ENCODE peak calls at places on chromosome 13, in four cellular contexts. J is IMR-90, T is neuronal stem cell, F is mesenchymal stem cell. U is an unnamed sample.

GRCh38 chr13:59946924-59947323 is 216.8 kb downstream of the DIAPH3 start:
- DNase-seq in J (peak; percentile 3), T (no peak), F (peak; percentile 26), U (no peak)

GRCh38 chr13:112446867-112447266 is 70.7 kb downstream of the SPACA7 start:
- DNase-seq in T (no peak), F (no peak), J (no peak), U (peak; percentile 21)

GRCh38 chr13:113726961-113727411 is 32.0 kb upstream of the TMEM255B start:
- DNase-seq in J (peak; percentile 31), T (no peak), F (no peak), U (no peak)

GRCh38 chr13:26718146-26718545 is 42.4 kb downstream of the GPR12 start:
- DNase-seq in J (no peak), T (no peak), F (no peak), U (no peak)

GRCh38 chr13:69108486-69108885 is 999.1 kb upstream of the ATXN8OS start:
- DNase-seq in F (no peak), T (no peak), J (no peak), U (no peak)

GRCh38 chr13:39597828-39598227 is 5.2 kb downstream of the LHFPL6 start:
- DNase-seq in F (no peak), T (no peak), J (peak; percentile 59), U (no peak)

GRCh38 chr13:111005364-111005763 is 90.5 kb upstream of the ANKRD10 start:
- DNase-seq in T (no peak), F (peak; percentile 3), J (peak; percentile 67), U (no peak)

GRCh38 chr13:39930060-39930459 is 274.6 kb downstream of the COG6 start:
- DNase-seq in F (no peak), T (no peak), J (no peak), U (no peak)

GRCh38 chr13:54241719-54242118 is 1213.1 kb downstream of the OLFM4 start:
- DNase-seq in T (no peak), J (no peak), F (no peak), U (no peak)

GRCh38 chr13:93776936-93777335 is 550.3 kb downstream of the GPC6 start:
- DNase-seq in F (no peak), J (peak; percentile 49), T (no peak), U (no peak)

GRCh38 chr13:25738342-25738771 is 313.5 kb downstream of the SHISA2 start:
- DNase-seq in J (no peak), F (no peak), T (no peak), U (no peak)

GRCh38 chr13:84097148-84097547 is 214.9 kb upstream of the SLITRK1 start:
- DNase-seq in T (no peak), F (no peak), J (no peak), U (no peak)

GRCh38 chr13:50484472-50485113 is 358.9 kb downstream of the DLEU7 start:
- DNase-seq in F (no peak), T (no peak), J (no peak), U (no peak)

GRCh38 chr13:109345433-109345941 is 440.9 kb downstream of the IRS2 start:
- DNase-seq in J (peak; percentile 77), T (no peak), F (peak; percentile 50), U (no peak)

GRCh38 chr13:24187185-24187584 is 26.7 kb downstream of the SPATA13 start:
- DNase-seq in J (peak; percentile 64), F (peak; percentile 62), T (no peak), U (no peak)

GRCh38 chr13:106629068-106629712 is 61.3 kb upstream of the ARGLU1 start:
- DNase-seq in J (no peak), F (peak; percentile 5), T (no peak), U (no peak)

GRCh38 chr13:68905186-68905585 is 1202.4 kb upstream of the ATXN8OS start:
- DNase-seq in F (no peak), T (no peak), J (no peak), U (no peak)

GRCh38 chr13:113903361-113903760 is 39.5 kb upstream of the GAS6 start:
- DNase-seq in J (peak; percentile 78), F (no peak), T (no peak), U (no peak)

GRCh38 chr13:93004919-93005318 is 221.7 kb upstream of the GPC6 start:
- DNase-seq in J (peak; percentile 13), F (no peak), T (no peak), U (peak; percentile 41)

GRCh38 chr13:97067342-97067895 is 73.1 kb upstream of the OXGR1 start:
- DNase-seq in F (peak; percentile 33), J (no peak), T (no peak), U (no peak)

GRCh38 chr13:24511019-24511823 is 1.4 kb downstream of the PARP4 start:
- DNase-seq in T (no peak), J (peak; percentile 91), F (peak; percentile 97), U (peak; percentile 38)

GRCh38 chr13:99421758-99422555 is 79.3 kb upstream of the TM9SF2 start:
- DNase-seq in F (no peak), T (no peak), J (no peak), U (no peak)

GRCh38 chr13:47170971-47171370 is 274.1 kb upstream of the HTR2A start:
- DNase-seq in T (no peak), F (peak; percentile 30), J (no peak), U (no peak)

GRCh38 chr13:85709721-85710120 is 89.5 kb downstream of the SLITRK6 start:
- DNase-seq in F (no peak), J (no peak), T (no peak), U (no peak)

GRCh38 chr13:32309812-32310706 is 5.1 kb downstream of the ZAR1L start:
- DNase-seq in J (peak; percentile 72), T (peak; percentile 41), F (peak; percentile 65), U (peak; percentile 32)

GRCh38 chr13:113972451-113973217 is 1.2 kb downstream of the C13orf46 start:
- DNase-seq in F (no peak), T (no peak), J (peak; percentile 28), U (no peak)

GRCh38 chr13:99995503-99996176 is 14.1 kb downstream of the ZIC2 start:
- DNase-seq in F (peak; percentile 48), J (no peak), T (peak; percentile 61), U (no peak)

GRCh38 chr13:43397110-43397509 is 373.7 kb downstream of the DNAJC15 start:
- DNase-seq in J (peak; percentile 68), T (no peak), F (peak; percentile 24), U (no peak)

GRCh38 chr13:44396963-44397580 is 23.4 kb downstream of the SERP2 start:
- DNase-seq in J (peak; percentile 26), F (peak; percentile 91), T (peak; percentile 78), U (no peak)

GRCh38 chr13:75153386-75153785 is 328.6 kb downstream of the TBC1D4 start:
- DNase-seq in T (no peak), F (no peak), J (no peak), U (no peak)

GRCh38 chr13:75145926-75146325 is 336.0 kb downstream of the TBC1D4 start:
- DNase-seq in F (no peak), T (no peak), J (no peak), U (no peak)

GRCh38 chr13:75153834-75154233 is 328.1 kb downstream of the TBC1D4 start:
- DNase-seq in T (no peak), J (no peak), F (peak; percentile 22), U (no peak)

GRCh38 chr13:75151081-75151643 is 330.8 kb downstream of the TBC1D4 start:
- DNase-seq in F (peak; percentile 66), J (peak; percentile 52), T (no peak), U (no peak)

DNA sequence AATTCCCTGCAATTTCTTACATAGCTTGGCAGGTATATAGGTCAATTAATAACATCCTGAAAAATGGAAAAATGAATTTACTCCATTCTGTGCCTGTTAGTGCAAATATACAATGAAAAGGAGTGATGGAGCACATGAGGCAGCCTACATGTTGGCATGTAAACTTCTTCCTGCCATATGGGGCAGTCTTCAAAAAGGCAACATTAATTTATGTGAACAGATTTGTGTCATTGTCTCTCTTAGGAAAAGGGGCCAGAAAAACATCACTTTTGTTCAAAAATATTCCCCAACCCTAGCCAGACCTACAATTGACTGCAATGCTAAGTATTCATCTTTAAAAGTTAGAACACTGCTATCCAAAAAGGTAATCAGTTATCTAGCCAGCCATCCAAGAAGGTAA is 332.2 kb downstream of the TBC1D4 start:
- DNase-seq in T (no peak), F (no peak), J (no peak), U (no peak)
- H3K18ac ChIP-seq in T (no peak overlapping the region), F (no peak overlapping the region), J (no peak overlapping the region), U (no peak overlapping the region)

GRCh38 chr13:28373803-28374202 is 121.1 kb downstream of the FLT1 start:
- DNase-seq in F (no peak), J (no peak), T (no peak), U (no peak)

GRCh38 chr13:28375250-28375930 is 119.5 kb downstream of the FLT1 start:
- DNase-seq in J (no peak), F (no peak), T (no peak), U (no peak)

GRCh38 chr13:28379371-28380083 is 115.4 kb downstream of the FLT1 start:
- DNase-seq in T (no peak), F (no peak), J (no peak), U (no peak)

GRCh38 chr13:28380319-28380718 is 114.6 kb downstream of the FLT1 start:
- DNase-seq in J (no peak), F (no peak), T (no peak), U (no peak)

GRCh38 chr13:28376604-28377003 is 118.3 kb downstream of the FLT1 start:
- DNase-seq in T (no peak), J (no peak), F (no peak), U (no peak)
- H4K8ac ChIP-seq in T (no peak overlapping the region), J (no peak overlapping the region), F (no peak overlapping the region), U (no peak overlapping the region)

DNA sequence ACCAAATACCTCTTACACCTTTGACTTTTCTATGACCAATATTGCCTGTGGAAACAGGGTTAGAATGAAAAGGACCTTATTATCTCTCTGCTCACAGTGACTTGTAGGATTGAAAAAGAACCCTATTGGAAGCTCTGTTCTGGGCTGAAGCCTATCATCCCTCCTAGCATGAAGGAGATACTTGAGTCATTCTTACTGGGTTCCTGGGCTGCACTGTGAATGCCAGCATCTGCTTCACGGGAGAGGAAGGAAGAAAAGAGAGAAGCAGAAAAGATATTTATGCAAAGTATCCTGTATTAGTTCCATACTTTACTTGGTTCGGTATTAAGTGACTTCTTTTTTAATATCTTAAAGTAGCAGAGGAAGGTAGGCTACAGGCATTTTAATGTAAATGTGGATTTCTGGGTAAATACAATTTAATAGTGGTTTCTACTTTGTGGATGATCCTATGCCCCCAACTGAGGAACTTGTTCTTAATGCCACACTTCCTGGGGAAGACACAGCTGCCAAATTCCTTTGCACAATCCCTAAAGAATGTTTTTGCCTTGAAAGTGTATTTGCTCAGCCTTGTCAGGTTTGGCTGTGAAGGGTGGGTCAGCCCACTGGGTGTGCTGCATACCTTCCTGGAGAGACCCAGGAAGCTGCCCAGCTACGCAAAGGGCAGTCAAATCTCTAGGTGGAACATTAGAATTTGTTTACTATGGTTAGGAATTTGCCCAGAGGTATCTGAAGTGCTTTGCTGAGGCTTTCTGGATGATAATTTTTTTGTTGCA is 13.7 kb upstream of the SCEL start:
- DNase-seq in F (no peak), T (no peak), J (no peak), U (peak; percentile 55)
- H3K18ac ChIP-seq in F (no peak overlapping the region), T (no peak overlapping the region), J (no peak overlapping the region), U (no peak overlapping the region)

GRCh38 chr13:21798181-21798580 is 127.3 kb downstream of the FGF9 start:
- DNase-seq in T (no peak), J (no peak), F (no peak), U (no peak)

GRCh38 chr13:21800847-21801616 is 130.2 kb downstream of the FGF9 start:
- DNase-seq in T (no peak), F (no peak), J (peak; percentile 24), U (no peak)

GRCh38 chr13:21799671-21800070 is 128.8 kb downstream of the FGF9 start:
- DNase-seq in J (no peak), F (no peak), T (no peak), U (no peak)
- H4K8ac ChIP-seq in J (no peak overlapping the region), F (no peak overlapping the region), T (no peak overlapping the region), U (no peak overlapping the region)

U was measured in H9.